ENCODE peak calls at places on chromosomes 4 and X, in five cellular contexts. F is NCI-H1092 treated with DMSO at 0.1 percent for 48 hours, P is HCEC 1CT, K is tibial nerve, E is SK-N-SH. V is an unnamed sample.

GRCh38 chrX:69616520-69617203 is 749 bp downstream of the EDA start:
- DNase-seq in F (no peak), P (no peak), K (no peak), E (peak), V (no peak)

GRCh38 chrX:69142688-69143239 is 22.5 kb downstream of the PJA1 start:
- DNase-seq in F (no peak), P (no peak), K (no peak), E (peak), V (no peak)

GRCh38 chr4:26081795-26082498 is 167.9 kb downstream of the SMIM20 start:
- DNase-seq in F (peak), P (no peak), K (no peak), E (no peak), V (peak)

GRCh38 chrX:151871244-151871643 is 41.4 kb upstream of the MAGEA4 start:
- DNase-seq in F (no peak), P (peak), K (no peak), E (no peak), V (no peak)

GRCh38 chrX:149982310-149982709 is 44.0 kb upstream of the EOLA2 start:
- DNase-seq in F (no peak), P (no peak), K (no peak), E (no peak), V (no peak)

GRCh38 chrX:16953606-16954211 is 7.3 kb downstream of the REPS2 start:
- DNase-seq in F (no peak), P (no peak), K (no peak), E (no peak), V (no peak)

GRCh38 chr4:140523857-140524742 is at the start of gene ELMOD2:
- DNase-seq in F (peak), P (peak), K (peak), E (peak), V (peak)

GRCh38 chrX:28787206-28787605 is 200.0 kb downstream of the IL1RAPL1 start:
- DNase-seq in F (no peak), P (peak), K (no peak), E (no peak), V (no peak)

GRCh38 chrX:39956803-39957394 is 140.9 kb downstream of the BCOR start:
- DNase-seq in F (no peak), P (no peak), K (no peak), E (no peak), V (no peak)